ENCODE peak calls at places on chromosomes 7 and 10, in five cellular contexts. W is OCI-LY7, I is fibroblast of lung, Z is left ventricle myocardium inferior, Q is chondrocyte. C is an unnamed sample.

GRCh38 chr10:102644066-102644645 is at the start of gene TRIM8:
- DNase-seq in W (peak), Z (peak), I (no peak), Q (peak), C (peak)

GRCh38 chr10:20254078-20254477 is 437.8 kb downstream of the PLXDC2 start:
- DNase-seq in I (peak), Q (no peak), W (no peak), Z (no peak), C (no peak)

GRCh38 chr7:80127412-80128150 is 7.0 kb upstream of the GNAI1 start:
- DNase-seq in W (no peak), I (no peak), Z (no peak), Q (no peak), C (no peak)

GRCh38 chr10:34184901-34185386 is 630.2 kb downstream of the PARD3 start:
- DNase-seq in Q (no peak), W (no peak), Z (no peak), I (no peak), C (no peak)

GRCh38 chr10:49285232-49285631 is 13.7 kb upstream of the C10orf71 start:
- DNase-seq in Q (no peak), W (no peak), I (no peak), Z (no peak), C (no peak)

GRCh38 chr7:115910541-115911164 is 119.9 kb downstream of the TFEC start:
- DNase-seq in I (peak), Z (no peak), W (peak), Q (no peak), C (no peak)

GRCh38 chr10:639751-640672 is 49.5 kb downstream of the DIP2C start:
- DNase-seq in Z (no peak), I (no peak), Q (no peak), W (no peak), C (no peak)

GRCh38 chr7:111138196-111138569 is 47.3 kb downstream of the LRRN3 start:
- DNase-seq in Q (no peak), W (no peak), I (peak), Z (peak), C (peak)

GRCh38 chr7:79598351-79598750 is 144.9 kb upstream of the MAGI2 start:
- DNase-seq in Q (no peak), I (no peak), W (no peak), Z (no peak), C (no peak)

GRCh38 chr7:150737265-150738055 is at the start of gene GIMAP5:
- DNase-seq in I (no peak), W (no peak), Z (no peak), Q (no peak), C (peak)

GRCh38 chr7:22332481-22332880 is 24.5 kb downstream of the RAPGEF5 start:
- DNase-seq in Q (no peak), I (no peak), Z (no peak), W (peak), C (no peak)

GRCh38 chr10:128596906-128597305 is 470.7 kb upstream of the MKI67 start:
- DNase-seq in Q (no peak), W (no peak), Z (no peak), I (no peak), C (no peak)

GRCh38 chr10:16770646-16771045 is 46.6 kb downstream of the RSU1 start:
- DNase-seq in Z (no peak), I (no peak), Q (no peak), W (no peak), C (peak)

GRCh38 chr10:26627320-26627719 is 70.2 kb upstream of the PDSS1 start:
- DNase-seq in Q (no peak), W (no peak), Z (no peak), I (no peak), C (no peak)

GRCh38 chr7:93551063-93551895 is 23.2 kb downstream of the CALCR start:
- DNase-seq in I (peak), W (peak), Q (no peak), Z (no peak), C (peak)

GRCh38 chr7:42227931-42228591 is 8.9 kb downstream of the GLI3 start:
- DNase-seq in W (no peak), Z (peak), Q (no peak), I (peak), C (peak)

GRCh38 chr7:12801107-12801506 is 113.7 kb downstream of the ARL4A start:
- DNase-seq in I (no peak), Z (no peak), W (no peak), Q (no peak), C (no peak)

GRCh38 chr10:89090760-89091455 is 100.3 kb downstream of the FAS start:
- DNase-seq in Q (no peak), I (peak), W (no peak), Z (no peak), C (no peak)

GRCh38 chr10:62306663-62307062 is 38.0 kb upstream of the RTKN2 start:
- DNase-seq in I (no peak), Q (no peak), W (no peak), Z (no peak), C (peak)

GRCh38 chr7:114819629-114820362 is 102.1 kb upstream of the MDFIC start:
- DNase-seq in Z (no peak), Q (no peak), W (no peak), I (peak), C (no peak)

GRCh38 chr10:43057231-43057711 is 19.6 kb upstream of the RET start:
- DNase-seq in W (no peak), Q (peak), Z (peak), I (no peak), C (no peak)

DNA sequence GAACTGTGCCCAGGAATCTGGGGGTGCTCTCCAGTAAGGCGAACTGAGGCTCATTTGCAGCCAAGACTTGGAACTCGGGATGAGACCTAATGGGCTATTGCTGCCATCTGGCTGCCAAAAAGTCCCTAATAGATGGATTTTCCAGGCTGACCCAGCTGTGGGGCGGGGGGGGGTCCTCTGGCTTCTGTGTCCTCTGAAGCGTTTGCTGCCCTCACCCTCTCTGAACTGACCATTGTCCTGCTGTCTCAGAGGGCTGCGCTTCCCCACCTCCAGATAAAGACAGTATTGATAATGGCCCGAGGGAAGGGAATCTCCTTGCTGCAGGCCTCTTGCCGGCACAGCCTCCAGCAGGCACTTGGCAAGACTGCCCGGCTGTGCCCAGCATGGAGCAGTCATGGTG is 46.6 kb downstream of the CLEC2L start:
- DNase-seq in W (no peak), I (no peak), Q (no peak), Z (no peak), C (no peak)
- TF ChIP-seq CTCF in W (no peak), I (no peak), Q (peak), Z (no peak), C (no peak)

GRCh38 chr10:73058057-73058591 is 38.5 kb downstream of the P4HA1 start:
- DNase-seq in Q (no peak), W (no peak), I (no peak), Z (no peak), C (no peak)

GRCh38 chr10:73065441-73065840 is 31.2 kb downstream of the P4HA1 start:
- DNase-seq in Q (no peak), W (no peak), Z (no peak), I (peak), C (no peak)

GRCh38 chr10:73060173-73060572 is 36.5 kb downstream of the P4HA1 start:
- DNase-seq in W (no peak), Z (no peak), I (no peak), Q (no peak), C (no peak)

GRCh38 chr10:73061743-73062142 is 34.9 kb downstream of the P4HA1 start:
- DNase-seq in Q (no peak), W (no peak), I (no peak), Z (no peak), C (no peak)

DNA sequence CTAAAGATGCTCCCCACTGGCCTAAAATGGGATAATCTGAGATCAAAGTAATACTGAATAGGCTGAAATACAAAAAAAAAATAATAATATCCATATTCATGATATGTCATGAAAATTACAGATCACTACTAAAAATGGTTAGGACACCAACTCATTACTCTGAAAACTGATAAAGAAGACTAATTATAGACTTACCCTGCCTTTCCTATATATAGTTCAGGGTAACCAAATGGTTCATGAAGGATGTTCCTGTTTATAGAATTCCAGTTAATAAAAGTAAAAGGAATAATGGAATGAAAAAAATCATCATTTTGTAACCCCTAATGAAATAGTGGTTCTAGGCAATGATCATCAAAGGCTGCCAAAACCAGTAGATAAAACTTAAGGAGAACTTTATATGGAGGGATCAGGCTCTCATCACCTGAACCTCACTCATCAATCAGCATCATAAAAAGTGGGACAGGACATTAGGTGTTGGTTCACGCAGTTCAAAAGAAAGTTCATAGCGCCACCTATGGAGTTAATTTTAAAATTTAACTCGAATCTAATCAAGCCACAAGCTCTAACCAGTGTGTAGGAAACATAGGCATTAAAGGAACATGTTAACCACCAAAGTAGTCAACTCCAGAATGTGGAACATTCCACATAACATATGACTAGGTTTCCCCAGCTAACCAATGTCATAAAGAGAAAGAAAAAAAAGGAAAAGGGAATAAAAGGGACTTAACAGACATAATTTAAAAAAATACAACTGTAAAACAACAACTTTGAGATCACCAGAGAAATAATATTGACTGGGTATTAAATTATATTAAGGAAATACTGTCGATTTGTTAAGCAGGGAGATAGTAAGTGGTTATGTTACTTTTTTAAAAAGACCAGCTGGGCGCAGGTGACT is 35.7 kb downstream of the P4HA1 start:
- DNase-seq in I (peak), W (peak), Q (no peak), Z (no peak), C (no peak)
- TF ChIP-seq CTCF in I (peak), W (peak), Q (peak), Z (peak), C (peak)

GRCh38 chr7:11615163-11615562 is 216.8 kb downstream of the THSD7A start:
- DNase-seq in Q (no peak), W (no peak), I (no peak), Z (no peak), C (no peak)

GRCh38 chr7:11616466-11616865 is 215.5 kb downstream of the THSD7A start:
- DNase-seq in Z (no peak), Q (no peak), I (no peak), W (no peak), C (no peak)

GRCh38 chr7:11612737-11613136 is 219.3 kb downstream of the THSD7A start:
- DNase-seq in I (no peak), W (no peak), Q (no peak), Z (no peak), C (no peak)

GRCh38 chr7:11609071-11609470 is 222.9 kb downstream of the THSD7A start:
- DNase-seq in I (no peak), Q (no peak), Z (no peak), W (no peak), C (no peak)

DNA sequence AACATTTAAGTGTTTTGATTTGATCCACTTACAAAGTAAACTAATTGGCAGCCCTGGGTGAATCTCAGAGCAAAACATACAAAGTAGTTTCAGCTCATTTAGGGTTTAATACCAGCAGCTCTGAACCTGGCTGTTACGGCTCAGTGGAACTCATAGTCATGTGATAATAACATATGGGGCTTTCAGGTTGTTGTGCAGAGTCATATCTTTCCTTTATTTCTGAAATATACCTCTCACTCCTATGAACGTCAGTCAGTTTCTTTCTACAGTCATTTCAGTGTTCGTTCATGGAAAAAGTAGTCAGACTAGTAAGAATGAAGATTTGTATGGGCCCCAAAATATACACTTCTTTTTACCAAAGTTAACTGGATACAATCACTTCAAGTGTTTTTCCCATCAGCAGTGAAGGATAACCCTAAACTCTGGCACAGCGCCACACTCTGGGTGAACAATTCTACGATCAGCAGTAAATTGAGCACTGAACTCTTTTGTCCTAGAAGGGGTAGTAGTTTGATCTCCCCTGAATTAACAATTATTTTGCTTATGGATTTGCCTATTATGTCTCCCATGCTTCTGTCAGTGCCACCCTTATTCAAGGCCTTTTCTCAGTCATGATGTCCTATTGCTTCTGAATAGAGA is 218.6 kb downstream of the THSD7A start:
- DNase-seq in W (no peak), Q (no peak), I (no peak), Z (no peak), C (no peak)
- TF ChIP-seq CTCF in W (no peak), Q (no peak), I (no peak), Z (no peak), C (no peak)

GRCh38 chr10:119291223-119291900 is 84.0 kb downstream of the GRK5 start:
- DNase-seq in I (no peak), W (no peak), Q (peak), Z (no peak), C (no peak)

GRCh38 chr10:119288574-119289001 is 81.2 kb downstream of the GRK5 start:
- DNase-seq in Q (no peak), I (no peak), W (no peak), Z (no peak), C (no peak)

GRCh38 chr10:119292968-119293367 is 85.6 kb downstream of the GRK5 start:
- DNase-seq in I (no peak), Z (no peak), Q (peak), W (peak), C (no peak)

GRCh38 chr10:119289227-119289925 is 82.0 kb downstream of the GRK5 start:
- DNase-seq in Q (no peak), W (no peak), Z (no peak), I (no peak), C (no peak)

DNA sequence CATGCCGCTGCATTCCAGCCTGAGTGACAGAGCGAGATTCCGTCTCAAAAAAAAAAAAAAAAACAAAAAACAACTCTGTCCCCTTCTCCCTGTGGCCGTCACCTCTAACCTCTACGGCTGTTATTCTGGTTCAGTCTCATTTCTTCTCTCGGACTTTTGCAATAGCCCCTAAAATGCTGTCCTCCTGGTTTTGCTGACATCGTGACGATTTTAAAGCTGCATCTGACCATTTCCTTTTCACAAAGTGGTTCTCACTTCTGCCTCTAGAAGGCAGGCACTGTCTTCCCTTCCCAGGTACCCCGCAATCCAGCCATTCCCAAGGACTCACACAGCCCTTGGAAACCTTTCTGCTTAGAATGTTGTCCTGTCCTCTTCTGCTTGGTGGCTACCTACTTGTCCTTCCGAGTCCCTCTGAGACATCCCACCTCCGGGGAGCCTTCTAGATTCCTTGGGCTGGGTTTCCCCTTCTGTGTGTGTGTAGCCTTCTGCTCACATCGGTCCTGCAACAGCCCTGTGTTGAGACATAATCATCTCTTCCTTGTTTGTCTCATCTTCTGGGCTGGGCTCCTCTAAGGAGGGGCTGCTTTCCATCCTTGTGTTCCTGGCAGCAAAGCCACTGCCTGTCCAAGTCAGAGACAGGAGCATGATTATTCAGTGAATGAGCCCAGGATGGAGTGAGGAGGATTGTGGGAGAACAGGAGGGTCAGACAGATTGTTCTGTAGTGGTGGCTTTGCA is 83.1 kb downstream of the GRK5 start:
- DNase-seq in Q (peak), Z (no peak), I (no peak), W (no peak), C (no peak)
- TF ChIP-seq CTCF in Q (peak), Z (no peak), I (peak), W (no peak), C (no peak)

GRCh38 chr7:38452615-38453014 is 178.6 kb downstream of the AMPH start:
- DNase-seq in W (no peak), Z (no peak), Q (no peak), I (peak), C (no peak)

GRCh38 chr7:38448842-38449241 is 175.4 kb upstream of the TARP start:
- DNase-seq in W (no peak), Q (no peak), I (no peak), Z (no peak), C (no peak)

GRCh38 chr7:38453187-38453586 is 178.0 kb downstream of the AMPH start:
- DNase-seq in Q (no peak), Z (no peak), W (no peak), I (no peak), C (no peak)

GRCh38 chr7:38453826-38454225 is 177.3 kb downstream of the AMPH start:
- DNase-seq in Q (no peak), I (no peak), Z (no peak), W (no peak), C (no peak)

DNA sequence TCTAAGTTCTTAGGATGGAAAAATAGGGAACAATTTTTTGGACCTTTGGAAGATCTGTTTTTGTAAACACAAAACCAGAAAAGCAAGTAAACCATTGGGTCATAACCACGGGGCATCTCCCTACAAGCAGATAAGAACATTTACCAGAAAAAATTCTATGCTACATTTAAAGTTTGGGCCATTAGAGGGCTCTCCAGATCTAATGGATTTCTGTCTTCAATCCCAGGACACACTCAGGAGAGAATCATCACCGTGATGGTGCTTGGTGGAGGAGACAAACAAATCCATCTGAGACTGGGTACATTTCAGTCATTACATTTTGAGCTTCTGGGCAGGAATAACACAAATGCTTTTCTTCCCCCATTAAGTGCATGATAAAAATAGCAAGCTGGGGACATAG is 178.4 kb upstream of the TARP start:
- DNase-seq in Q (no peak), I (peak), Z (no peak), W (no peak), C (no peak)
- TF ChIP-seq CTCF in Q (peak), I (peak), Z (peak), W (peak), C (no peak)

DNA sequence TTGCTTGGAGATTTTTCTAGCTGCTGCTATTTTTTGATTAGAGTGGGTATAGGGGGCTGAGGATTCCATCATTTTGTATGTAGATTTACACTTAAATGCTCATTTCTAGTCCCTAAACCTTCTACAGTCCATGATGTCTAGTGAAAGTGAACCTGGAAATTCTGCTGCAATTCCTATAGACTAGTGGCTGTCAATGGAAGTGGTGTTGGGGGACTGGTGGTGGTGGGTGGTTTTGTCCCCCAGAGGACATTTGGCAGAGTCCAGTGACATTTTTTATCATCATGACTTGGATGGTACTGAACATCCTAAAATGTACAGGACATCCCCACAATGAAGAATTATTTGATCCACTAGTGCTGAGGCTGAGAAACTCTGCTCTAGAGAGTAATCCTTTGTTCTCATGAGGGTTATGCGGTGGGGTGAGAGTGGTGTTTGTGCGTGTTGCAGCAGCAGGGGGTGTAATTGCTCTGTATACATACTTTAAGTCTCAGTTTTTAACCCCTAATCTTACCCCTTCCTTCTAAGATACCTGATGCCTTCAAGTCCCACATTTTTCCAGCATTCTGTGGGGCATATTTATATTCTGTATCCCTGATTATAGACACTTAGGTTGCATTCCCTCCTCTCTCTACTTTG is 35.0 kb downstream of the KIF11 start:
- DNase-seq in Z (no peak), W (no peak), I (peak), Q (no peak), C (no peak)
- TF ChIP-seq CTCF in Z (no peak), W (peak), I (no peak), Q (no peak), C (no peak)